ENCODE peak calls at places on chromosomes 13 and 19, in nine cellular contexts. H is T-helper 9 cell; X is caudate nucleus; C is ovary; K is activated CD4-positive, alpha-beta T cell treated with anti-CD3 and anti-CD28 coated beads, Interleukin-2, amount 50 U/mL, for 4 hours; Z is cardiac fibroblast; Y is KBM-7; V is progenitor cell of endocrine pancreas; O is stimulated activated CD4-positive, alpha-beta T cell treated with anti-CD3 and anti-CD28 coated beads, Interleukin-1b, Interleukin-23, amount 100 ng/mL, for 1 hour. G is an unnamed sample.

GRCh38 chr19:17794731-17795494 is at the start of gene B3GNT3:
- DNase-seq in H (peak), X (no peak), V (no peak), C (no peak), O (no peak), Z (peak), Y (no peak), K (no peak), G (no peak)

GRCh38 chr13:22143671-22144070 is 472.8 kb downstream of the FGF9 start:
- DNase-seq in H (no peak), X (no peak), V (no peak), O (no peak), Z (no peak), K (no peak), C (no peak), Y (no peak), G (no peak)

GRCh38 chr19:19748249-19748938 is 15.5 kb upstream of the ZNF14 start:
- DNase-seq in X (no peak), O (no peak), H (no peak), V (no peak), C (no peak), K (no peak), Z (no peak), Y (no peak), G (no peak)

GRCh38 chr19:29263305-29264080 is 50.5 kb upstream of the UQCRFS1 start:
- DNase-seq in Z (peak), H (peak), C (no peak), X (no peak), O (peak), Y (peak), K (peak), V (peak), G (peak)

GRCh38 chr13:113977976-113978375 is 4.1 kb upstream of the C13orf46 start:
- DNase-seq in K (no peak), X (no peak), O (no peak), H (no peak), V (no peak), Y (no peak), Z (no peak), C (peak), G (no peak)

GRCh38 chr19:5804516-5805464 is at the start of gene NRTN:
- DNase-seq in X (no peak), K (peak), H (peak), Y (no peak), Z (no peak), O (peak), V (no peak), C (no peak), G (peak)

GRCh38 chr19:41701401-41702075 is 6.9 kb upstream of the CEACAM5 start:
- DNase-seq in H (no peak), X (no peak), O (no peak), K (no peak), V (no peak), Y (peak), C (no peak), Z (no peak), G (no peak)

GRCh38 chr13:44866512-44866911 is 122.8 kb downstream of the NUFIP1 start:
- DNase-seq in Z (no peak), X (no peak), O (no peak), Y (no peak), V (no peak), H (no peak), K (no peak), C (no peak), G (no peak)

GRCh38 chr13:83881031-83881727 is 1.1 kb downstream of the SLITRK1 start:
- DNase-seq in K (no peak), H (no peak), O (no peak), Y (no peak), V (no peak), Z (no peak), X (no peak), C (no peak), G (no peak)

GRCh38 chr19:58128041-58128685 is 22.4 kb downstream of the ZNF329 start:
- DNase-seq in Z (peak), O (no peak), C (no peak), X (no peak), K (no peak), V (no peak), H (no peak), Y (no peak), G (peak)

GRCh38 chr13:113458218-113459065 is 5.2 kb upstream of the ADPRHL1 start:
- DNase-seq in O (no peak), Y (peak), X (no peak), H (no peak), C (no peak), V (no peak), K (no peak), Z (no peak), G (peak)

GRCh38 chr19:6668696-6669095 is 1.3 kb downstream of the TNFSF14 start:
- DNase-seq in K (no peak), O (no peak), X (no peak), V (no peak), Z (no peak), Y (peak), C (no peak), H (no peak), G (no peak)

GRCh38 chr19:49157445-49158224 is at the start of gene TRPM4:
- DNase-seq in X (peak), Z (peak), K (peak), C (peak), Y (peak), O (no peak), H (no peak), V (peak), G (peak)

GRCh38 chr13:86933676-86934075 is 737.5 kb upstream of the SLITRK5 start:
- DNase-seq in H (no peak), X (no peak), K (no peak), Y (no peak), C (no peak), V (no peak), O (no peak), Z (no peak), G (no peak)

GRCh38 chr13:50421457-50422130 is 406.4 kb downstream of the KCNRG start:
- DNase-seq in X (no peak), H (no peak), Z (peak), K (no peak), V (no peak), O (no peak), Y (no peak), C (no peak), G (no peak)

GRCh38 chr13:60590775-60591174 is 193.8 kb downstream of the TDRD3 start:
- DNase-seq in H (no peak), O (no peak), X (no peak), Y (peak), K (no peak), V (no peak), Z (no peak), C (no peak), G (peak)

GRCh38 chr13:20369886-20370361 is 137.8 kb upstream of the GJB6 start:
- DNase-seq in Y (no peak), H (no peak), C (no peak), V (no peak), O (no peak), X (no peak), K (no peak), Z (no peak), G (no peak)

GRCh38 chr19:13615890-13616289 is 109.6 kb upstream of the CACNA1A start:
- DNase-seq in Z (no peak), X (no peak), V (no peak), O (no peak), C (no peak), Y (no peak), H (no peak), K (no peak), G (no peak)

GRCh38 chr13:110867380-110867779 is 47.5 kb downstream of the ANKRD10 start:
- DNase-seq in C (no peak), O (no peak), X (no peak), H (no peak), V (no peak), K (no peak), Z (no peak), Y (no peak), G (no peak)

GRCh38 chr19:30227661-30228112 is 144.5 kb upstream of the ZNF536 start:
- DNase-seq in V (peak), O (no peak), X (peak), Y (peak), H (no peak), K (peak), Z (peak), C (no peak), G (peak)

GRCh38 chr19:13430790-13431582 is 75.3 kb downstream of the CACNA1A start:
- DNase-seq in Z (peak), O (peak), C (no peak), V (peak), K (peak), H (peak), X (peak), Y (peak), G (peak)

GRCh38 chr13:47480121-47480520 is 521.0 kb downstream of the SUCLA2 start:
- DNase-seq in Y (no peak), X (no peak), V (no peak), Z (peak), O (no peak), H (no peak), K (no peak), C (no peak), G (no peak)

GRCh38 chr19:33186835-33187540 is 7.1 kb upstream of the LRP3 start:
- DNase-seq in C (no peak), K (no peak), O (no peak), Y (peak), Z (no peak), H (no peak), V (no peak), X (no peak), G (no peak)

GRCh38 chr19:2579678-2580280 is 103.9 kb downstream of the GADD45B start:
- DNase-seq in K (no peak), C (peak), Y (no peak), X (no peak), V (no peak), H (no peak), O (no peak), Z (no peak), G (no peak)

GRCh38 chr19:37942516-37942902 is 35.5 kb downstream of the SIPA1L3 start:
- DNase-seq in K (no peak), X (no peak), Y (no peak), O (no peak), H (no peak), Z (no peak), V (no peak), C (no peak), G (no peak)

GRCh38 chr13:29857089-29857488 is 6.7 kb upstream of the UBL3 start:
- DNase-seq in Z (no peak), Y (no peak), K (no peak), H (no peak), V (no peak), X (no peak), C (no peak), O (no peak), G (no peak)

GRCh38 chr13:45167611-45168554 is 33.0 kb downstream of the KCTD4 start:
- DNase-seq in Y (no peak), C (no peak), X (no peak), K (no peak), H (no peak), Z (no peak), O (no peak), V (no peak), G (no peak)

GRCh38 chr19:55923556-55923955 is 8.6 kb downstream of the NLRP13 start:
- DNase-seq in C (no peak), O (no peak), Y (no peak), H (no peak), K (no peak), V (no peak), X (no peak), Z (no peak), G (no peak)

GRCh38 chr13:46469064-46469463 is 82.0 kb upstream of the RUBCNL start:
- DNase-seq in V (no peak), Z (peak), X (no peak), C (no peak), Y (no peak), H (no peak), O (no peak), K (no peak), G (no peak)

GRCh38 chr13:97878421-97879375 is 74.8 kb upstream of the IPO5 start:
- DNase-seq in O (no peak), Y (no peak), X (no peak), K (no peak), V (no peak), H (no peak), Z (peak), C (no peak), G (peak)

GRCh38 chr13:27425151-27425917 is 915 bp downstream of the GTF3A start:
- DNase-seq in K (no peak), H (no peak), Y (no peak), X (no peak), O (no peak), C (no peak), V (no peak), Z (peak), G (no peak)

GRCh38 chr19:32674153-32674958 is 624 bp downstream of the ANKRD27 start:
- DNase-seq in H (no peak), O (no peak), Z (no peak), K (no peak), V (peak), X (no peak), C (no peak), Y (peak), G (no peak)

GRCh38 chr19:47471733-47472457 is at the start of gene SLC8A2:
- DNase-seq in C (peak), H (peak), O (peak), K (peak), Z (peak), V (peak), Y (peak), X (peak), G (peak)

G was measured in SJCRH30.